ENCODE peak calls at places on chromosomes 7 and 10, in five cellular contexts. Z, K, Y, C and O are unnamed samples.

GRCh38 chr10:72702868-72703581 is 11.1 kb downstream of the MCU start:
- ATAC-seq in Y (peak; percentile 72), K (no peak), Z (no peak), C (peak; percentile 73), O (peak; percentile 74)

GRCh38 chr10:98029149-98030092 is 1.0 kb downstream of the CRTAC1 start:
- ATAC-seq in Y (no peak), K (no peak), Z (no peak), C (no peak), O (peak; percentile 56)

GRCh38 chr7:99399597-99399996 is 8.8 kb downstream of the PDAP1 start:
- ATAC-seq in Y (no peak), K (no peak), Z (no peak), C (no peak), O (no peak)

GRCh38 chr10:53063805-53064204 is 291.2 kb upstream of the MBL2 start:
- ATAC-seq in Z (no peak), K (no peak), C (no peak), Y (no peak), O (no peak)

GRCh38 chr7:17319164-17320101 is 21.0 kb downstream of the AHR start:
- ATAC-seq in Z (no peak), C (no peak), K (no peak), Y (no peak), O (no peak)

GRCh38 chr10:60208676-60209269 is 180.9 kb downstream of the ANK3 start:
- ATAC-seq in C (no peak), K (no peak), Y (no peak), Z (no peak), O (peak; percentile 68)

GRCh38 chr7:92668564-92668963 is 78.4 kb upstream of the FAM133B start:
- ATAC-seq in Y (no peak), C (no peak), K (no peak), Z (no peak), O (no peak)

GRCh38 chr7:816300-816750 is 16.0 kb upstream of the SUN1 start:
- ATAC-seq in C (peak; percentile 99), Z (peak; percentile 92), Y (peak; percentile 98), K (peak; percentile 94), O (peak; percentile 91)

GRCh38 chr7:484365-485101 is 35.1 kb downstream of the PDGFA start:
- ATAC-seq in C (no peak), Y (no peak), Z (no peak), K (no peak), O (no peak)

GRCh38 chr10:13732485-13732884 is 145.7 kb downstream of the PRPF18 start:
- ATAC-seq in Z (no peak), C (no peak), K (no peak), Y (no peak), O (no peak)

GRCh38 chr10:131708225-131708624 is 192.6 kb upstream of the PPP2R2D start:
- ATAC-seq in Y (no peak), K (no peak), Z (no peak), C (no peak), O (no peak)

GRCh38 chr7:75928600-75928939 is 13.6 kb downstream of the POR start:
- ATAC-seq in C (peak; percentile 96), K (peak; percentile 89), Y (peak; percentile 92), Z (no peak), O (no peak)

GRCh38 chr10:113099431-113100298 is 149.6 kb downstream of the TCF7L2 start:
- ATAC-seq in C (no peak), Z (no peak), K (no peak), Y (no peak), O (peak; percentile 64)

GRCh38 chr10:126225672-126226007 is 162.6 kb downstream of the ADAM12 start:
- ATAC-seq in K (no peak), Z (no peak), Y (no peak), C (no peak), O (no peak)

GRCh38 chr10:89425000-89425399 is 10.6 kb downstream of the IFIT5 start:
- ATAC-seq in K (no peak), Z (no peak), C (no peak), Y (no peak), O (no peak)

GRCh38 chr7:111867348-111867931 is 305.1 kb upstream of the IMMP2L start:
- ATAC-seq in Y (no peak), Z (peak; percentile 47), C (no peak), K (no peak), O (peak; percentile 64)

GRCh38 chr7:104836976-104837375 is 177.0 kb upstream of the KMT2E start:
- ATAC-seq in K (no peak), Y (no peak), Z (no peak), C (no peak), O (no peak)

GRCh38 chr10:117442944-117443676 is 67.9 kb upstream of the PDZD8 start:
- ATAC-seq in K (no peak), Y (peak; percentile 53), C (no peak), Z (peak; percentile 68), O (peak; percentile 51)

GRCh38 chr7:134890246-134891240 is 95.8 kb upstream of the AGBL3 start:
- ATAC-seq in Y (no peak), C (no peak), K (no peak), Z (peak; percentile 29), O (peak; percentile 34)

GRCh38 chr10:103682042-103682441 is 173.3 kb downstream of the SH3PXD2A start:
- ATAC-seq in Y (no peak), C (no peak), K (no peak), Z (no peak), O (no peak)

GRCh38 chr10:34370121-34370520 is 445.0 kb downstream of the PARD3 start:
- ATAC-seq in C (no peak), Y (no peak), Z (no peak), K (no peak), O (no peak)

GRCh38 chr7:54632696-54633095 is 90.5 kb downstream of the VSTM2A start:
- ATAC-seq in C (no peak), K (no peak), Z (no peak), Y (no peak), O (no peak)

GRCh38 chr10:4639960-4640359 is 186.0 kb upstream of the AKR1E2 start:
- ATAC-seq in C (no peak), Z (peak; percentile 88), Y (no peak), K (no peak), O (no peak)

GRCh38 chr7:103843689-103844480 is 145.6 kb downstream of the RELN start:
- ATAC-seq in C (no peak), Y (no peak), Z (no peak), K (no peak), O (no peak)

GRCh38 chr7:139948587-139948986 is 114.2 kb downstream of the PARP12 start:
- ATAC-seq in C (no peak), Z (no peak), K (no peak), Y (no peak), O (no peak)

GRCh38 chr7:27225005-27225934 is 17.3 kb upstream of the EVX1 start:
- ATAC-seq in C (no peak), Y (no peak), K (no peak), Z (no peak), O (no peak)

GRCh38 chr7:23003505-23004246 is 10.3 kb downstream of the HYCC1 start:
- ATAC-seq in Y (no peak), K (no peak), Z (no peak), C (no peak), O (no peak)